ENCODE peak calls at places on chromosomes 11 and 22, in eight cellular contexts. One of them, this sample, is unnamed.
A peak's percentile ranks its signal among the peaks of the same experiment; 100 is the strongest.

GRCh38 chr11:78101073-78101472 is 21.4 kb upstream of the NDUFC2 start:
- DNase-seq in stimulated activated CD4-positive, alpha-beta T cell treated with anti-CD3 and anti-CD28 coated beads, Interleukin-1b, Interleukin-23, amount 100 ng/mL, for 24 hours: no peak
- DNase-seq in cortex of kidney: no peak
- DNase-seq in COR-L47: no peak
- DNase-seq in effector CD4-positive, alpha-beta T cell: no peak
- DNase-seq in memory B cell: no peak
- DNase-seq in HepG2: peak; percentile 26
- DNase-seq in activated CD4-positive, CD25-positive, alpha-beta regulatory T cell treated with anti-CD3 and anti-CD28 coated beads, Interleukin-2, amount 50 U/mL, for 16 hours: no peak
- DNase-seq in this sample: no peak

GRCh38 chr22:20904980-20905355 is 12.2 kb upstream of the CRKL start:
- DNase-seq in stimulated activated CD4-positive, alpha-beta T cell treated with anti-CD3 and anti-CD28 coated beads, Interleukin-1b, Interleukin-23, amount 100 ng/mL, for 24 hours: no peak
- DNase-seq in cortex of kidney: no peak
- DNase-seq in activated CD4-positive, CD25-positive, alpha-beta regulatory T cell treated with anti-CD3 and anti-CD28 coated beads, Interleukin-2, amount 50 U/mL, for 16 hours: no peak
- DNase-seq in effector CD4-positive, alpha-beta T cell: no peak
- DNase-seq in COR-L47: no peak
- DNase-seq in memory B cell: no peak
- DNase-seq in HepG2: no peak
- DNase-seq in this sample: no peak

GRCh38 chr22:23244690-23245044 is 64.4 kb downstream of the BCR start:
- DNase-seq in cortex of kidney: no peak
- DNase-seq in stimulated activated CD4-positive, alpha-beta T cell treated with anti-CD3 and anti-CD28 coated beads, Interleukin-1b, Interleukin-23, amount 100 ng/mL, for 24 hours: no peak
- DNase-seq in memory B cell: no peak
- DNase-seq in effector CD4-positive, alpha-beta T cell: no peak
- DNase-seq in HepG2: no peak
- DNase-seq in COR-L47: no peak
- DNase-seq in activated CD4-positive, CD25-positive, alpha-beta regulatory T cell treated with anti-CD3 and anti-CD28 coated beads, Interleukin-2, amount 50 U/mL, for 16 hours: no peak
- DNase-seq in this sample: no peak

GRCh38 chr11:125290263-125290662 is 125.7 kb downstream of the PKNOX2 start:
- DNase-seq in cortex of kidney: no peak
- DNase-seq in HepG2: no peak
- DNase-seq in stimulated activated CD4-positive, alpha-beta T cell treated with anti-CD3 and anti-CD28 coated beads, Interleukin-1b, Interleukin-23, amount 100 ng/mL, for 24 hours: no peak
- DNase-seq in COR-L47: no peak
- DNase-seq in memory B cell: no peak
- DNase-seq in activated CD4-positive, CD25-positive, alpha-beta regulatory T cell treated with anti-CD3 and anti-CD28 coated beads, Interleukin-2, amount 50 U/mL, for 16 hours: no peak
- DNase-seq in effector CD4-positive, alpha-beta T cell: no peak
- DNase-seq in this sample: no peak

GRCh38 chr22:37659066-37659896 is 758 bp downstream of the PDXP start:
- DNase-seq in cortex of kidney: no peak
- DNase-seq in HepG2: peak; percentile 73
- DNase-seq in COR-L47: peak; percentile 21
- DNase-seq in stimulated activated CD4-positive, alpha-beta T cell treated with anti-CD3 and anti-CD28 coated beads, Interleukin-1b, Interleukin-23, amount 100 ng/mL, for 24 hours: no peak
- DNase-seq in memory B cell: peak; percentile 63
- DNase-seq in activated CD4-positive, CD25-positive, alpha-beta regulatory T cell treated with anti-CD3 and anti-CD28 coated beads, Interleukin-2, amount 50 U/mL, for 16 hours: no peak
- DNase-seq in effector CD4-positive, alpha-beta T cell: no peak
- DNase-seq in this sample: no peak

GRCh38 chr11:134363161-134363560 is 31.4 kb downstream of the GLB1L2 start:
- DNase-seq in COR-L47: no peak
- DNase-seq in cortex of kidney: no peak
- DNase-seq in effector CD4-positive, alpha-beta T cell: no peak
- DNase-seq in memory B cell: no peak
- DNase-seq in HepG2: no peak
- DNase-seq in stimulated activated CD4-positive, alpha-beta T cell treated with anti-CD3 and anti-CD28 coated beads, Interleukin-1b, Interleukin-23, amount 100 ng/mL, for 24 hours: no peak
- DNase-seq in activated CD4-positive, CD25-positive, alpha-beta regulatory T cell treated with anti-CD3 and anti-CD28 coated beads, Interleukin-2, amount 50 U/mL, for 16 hours: no peak
- DNase-seq in this sample: no peak

GRCh38 chr11:117097567-117098268 is 510 bp downstream of the SIK3 start:
- DNase-seq in effector CD4-positive, alpha-beta T cell: peak; percentile 12
- DNase-seq in activated CD4-positive, CD25-positive, alpha-beta regulatory T cell treated with anti-CD3 and anti-CD28 coated beads, Interleukin-2, amount 50 U/mL, for 16 hours: no peak
- DNase-seq in stimulated activated CD4-positive, alpha-beta T cell treated with anti-CD3 and anti-CD28 coated beads, Interleukin-1b, Interleukin-23, amount 100 ng/mL, for 24 hours: peak; percentile 25
- DNase-seq in memory B cell: peak; percentile 39
- DNase-seq in cortex of kidney: peak; percentile 17
- DNase-seq in COR-L47: peak; percentile 34
- DNase-seq in HepG2: no peak
- DNase-seq in this sample: no peak

GRCh38 chr22:18947905-18948304 is 11.8 kb upstream of the PRODH start:
- DNase-seq in stimulated activated CD4-positive, alpha-beta T cell treated with anti-CD3 and anti-CD28 coated beads, Interleukin-1b, Interleukin-23, amount 100 ng/mL, for 24 hours: no peak
- DNase-seq in activated CD4-positive, CD25-positive, alpha-beta regulatory T cell treated with anti-CD3 and anti-CD28 coated beads, Interleukin-2, amount 50 U/mL, for 16 hours: no peak
- DNase-seq in cortex of kidney: no peak
- DNase-seq in HepG2: no peak
- DNase-seq in effector CD4-positive, alpha-beta T cell: no peak
- DNase-seq in COR-L47: no peak
- DNase-seq in memory B cell: no peak
- DNase-seq in this sample: no peak

This sample was measured in T47D.